ENCODE peak calls at places on chromosomes 3 and 15, in four cellular contexts. P is MV-4-11, U is midbrain, H is AG08395. W is an unnamed sample.

GRCh38 chr3:122410639-122411038 is 5.2 kb downstream of the WDR5B start:
- DNase-seq in U (no peak), H (no peak), P (no peak), W (no peak)

GRCh38 chr3:128495435-128495970 is 2.5 kb upstream of the GATA2 start:
- DNase-seq in U (no peak), H (no peak), P (no peak), W (no peak)

GRCh38 chr3:49198611-49199230 is 27.3 kb downstream of the KLHDC8B start:
- DNase-seq in P (no peak), H (no peak), U (no peak), W (no peak)

GRCh38 chr3:4687167-4687566 is 194.0 kb downstream of the ITPR1 start:
- DNase-seq in U (no peak), P (no peak), H (no peak), W (no peak)

GRCh38 chr3:143120716-143121239 is 1.2 kb downstream of the CHST2 start:
- DNase-seq in H (peak; percentile 53), U (peak; percentile 20), P (peak; percentile 11), W (no peak)

GRCh38 chr3:16181361-16181760 is 6.9 kb downstream of the GALNT15 start:
- DNase-seq in U (no peak), H (peak; percentile 69), P (peak; percentile 94), W (no peak)

GRCh38 chr15:60128710-60129109 is 124.6 kb downstream of the FOXB1 start:
- DNase-seq in H (no peak), U (no peak), P (no peak), W (no peak)

GRCh38 chr15:92808611-92809063 is 91.5 kb upstream of the CHD2 start:
- DNase-seq in U (no peak), H (peak; percentile 58), P (no peak), W (no peak)

GRCh38 chr3:184805351-184806038 is 6.5 kb upstream of the VPS8 start:
- DNase-seq in P (peak; percentile 86), U (peak; percentile 3), H (no peak), W (no peak)

GRCh38 chr15:64247906-64248541 is 85.2 kb upstream of the PPIB start:
- DNase-seq in U (no peak), H (peak; percentile 87), P (peak; percentile 55), W (peak; percentile 33)

GRCh38 chr15:90960316-90961091 is 5.8 kb downstream of the RCCD1 start:
- DNase-seq in P (no peak), H (no peak), U (no peak), W (no peak)

GRCh38 chr3:134311265-134311664 is 60.6 kb upstream of the RYK start:
- DNase-seq in P (no peak), U (peak; percentile 23), H (peak; percentile 56), W (no peak)

GRCh38 chr3:32706348-32707025 is 21.5 kb downstream of the CNOT10 start:
- DNase-seq in U (no peak), H (no peak), P (no peak), W (no peak)

GRCh38 chr15:90002428-90002844 is 1.3 kb downstream of the ZNF710 start:
- DNase-seq in H (peak; percentile 32), P (no peak), U (no peak), W (no peak)

GRCh38 chr3:74593152-74593551 is 21.3 kb downstream of the CNTN3 start:
- DNase-seq in P (no peak), U (no peak), H (no peak), W (no peak)

GRCh38 chr3:72458365-72458764 is 389.9 kb downstream of the SHQ1 start:
- DNase-seq in U (no peak), H (no peak), P (no peak), W (no peak)

GRCh38 chr15:100703032-100703578 is 100.7 kb downstream of the ASB7 start:
- DNase-seq in H (peak; percentile 32), U (no peak), P (no peak), W (no peak)

GRCh38 chr3:129061077-129061887 is 703 bp downstream of the GP9 start:
- DNase-seq in P (no peak), H (no peak), U (no peak), W (no peak)

GRCh38 chr15:34714476-34715121 is 40.2 kb downstream of the GJD2 start:
- DNase-seq in P (no peak), U (no peak), H (no peak), W (no peak)

GRCh38 chr3:52774901-52775864 is 2.2 kb upstream of the ITIH1 start:
- DNase-seq in U (no peak), H (no peak), P (peak; percentile 8), W (no peak)

GRCh38 chr15:51121118-51121517 is 26.4 kb upstream of the TNFAIP8L3 start:
- DNase-seq in P (peak; percentile 75), U (no peak), H (peak; percentile 89), W (no peak)

GRCh38 chr3:68878322-68878721 is 54.0 kb downstream of the TAFA4 start:
- DNase-seq in P (peak; percentile 23), U (peak; percentile 31), H (peak; percentile 37), W (no peak)

GRCh38 chr3:141305436-141305835 is 62.9 kb upstream of the ZBTB38 start:
- DNase-seq in H (peak; percentile 62), P (no peak), U (no peak), W (no peak)

GRCh38 chr3:122576174-122576940 is 1.1 kb upstream of the PARP15 start:
- DNase-seq in P (peak; percentile 25), U (no peak), H (peak; percentile 31), W (no peak)

GRCh38 chr3:111035896-111036295 is 35.7 kb upstream of the NECTIN3 start:
- DNase-seq in H (no peak), U (no peak), P (no peak), W (no peak)

GRCh38 chr3:74537164-74537563 is 77.3 kb downstream of the CNTN3 start:
- DNase-seq in U (no peak), P (no peak), H (peak; percentile 80), W (no peak)

GRCh38 chr3:30400924-30401323 is 205.5 kb upstream of the TGFBR2 start:
- DNase-seq in H (no peak), U (no peak), P (no peak), W (no peak)

W was measured in effector memory CD8-positive, alpha-beta T cell.